ENCODE peak calls at places on chromosome 17, in ten cellular contexts. H is tibial nerve; S is esophagus squamous epithelium; A is fibroblast of villous mesenchyme; E is left ventricle myocardium inferior; R is AG10803; X is ovary; Y is transverse colon; O is CD8-positive, alpha-beta T cell; M is choroid plexus epithelial cell. I is an unnamed sample.

GRCh38 chr17:74502866-74503265 is 28.4 kb downstream of the CD300LB start:
- DNase-seq in H (no peak), S (no peak), A (no peak), E (no peak), R (no peak), X (no peak), Y (no peak), O (no peak), M (no peak), I (no peak)

GRCh38 chr17:10292057-10292931 is 80.5 kb downstream of the MYH13 start:
- DNase-seq in H (no peak), S (no peak), A (peak; percentile 44), E (peak; percentile 46), R (peak; percentile 91), X (peak; percentile 26), Y (peak; percentile 11), O (no peak), M (no peak), I (peak; percentile 73)

GRCh38 chr17:61567045-61567802 is 23.8 kb downstream of the NACA2 start:
- DNase-seq in H (no peak), S (no peak), A (no peak), E (no peak), R (no peak), X (no peak), Y (no peak), O (no peak), M (no peak), I (no peak)

GRCh38 chr17:57784226-57784895 is 39.3 kb upstream of the CCDC182 start:
- DNase-seq in H (no peak), S (no peak), A (no peak), E (no peak), R (no peak), X (no peak), Y (no peak), O (no peak), M (no peak), I (no peak)

GRCh38 chr17:49832840-49833599 is 14.8 kb downstream of the TAC4 start:
- DNase-seq in H (no peak), S (no peak), A (peak; percentile 26), E (no peak), R (no peak), X (no peak), Y (no peak), O (no peak), M (no peak), I (no peak)

GRCh38 chr17:413016-413350 is 60.4 kb upstream of the RPH3AL start:
- DNase-seq in H (no peak), S (no peak), A (no peak), E (no peak), R (no peak), X (no peak), Y (no peak), O (no peak), M (no peak), I (no peak)

GRCh38 chr17:59423137-59423703 is 91.8 kb downstream of the YPEL2 start:
- DNase-seq in H (no peak), S (no peak), A (peak; percentile 70), E (peak; percentile 24), R (peak; percentile 72), X (no peak), Y (no peak), O (no peak), M (peak; percentile 78), I (peak; percentile 96)

GRCh38 chr17:2380225-2380922 is 20.5 kb downstream of the MNT start:
- DNase-seq in H (no peak), S (no peak), A (no peak), E (no peak), R (peak; percentile 33), X (no peak), Y (no peak), O (no peak), M (no peak), I (no peak)

GRCh38 chr17:58105093-58105492 is 21.9 kb downstream of the DYNLL2 start:
- DNase-seq in H (no peak), S (no peak), A (no peak), E (no peak), R (no peak), X (no peak), Y (no peak), O (no peak), M (no peak), I (no peak)

GRCh38 chr17:49045376-49045775 is 48.2 kb downstream of the IGF2BP1 start:
- DNase-seq in H (no peak), S (no peak), A (no peak), E (no peak), R (no peak), X (no peak), Y (no peak), O (no peak), M (no peak), I (no peak)

GRCh38 chr17:29368926-29369325 is 21.2 kb upstream of the TAOK1 start:
- DNase-seq in H (no peak), S (no peak), A (no peak), E (peak; percentile 46), R (no peak), X (no peak), Y (no peak), O (no peak), M (no peak), I (no peak)

GRCh38 chr17:18017958-18018357 is 21.0 kb downstream of the ATPAF2 start:
- DNase-seq in H (no peak), S (no peak), A (peak; percentile 68), E (no peak), R (no peak), X (no peak), Y (no peak), O (no peak), M (peak; percentile 64), I (peak; percentile 83)
- H3K4me3 ChIP-seq in H (no peak overlapping the region), S (no peak overlapping the region), A (no peak overlapping the region), E (no peak overlapping the region), R (no peak overlapping the region), X (no peak overlapping the region), Y (no peak overlapping the region), O (no peak overlapping the region), M (no peak overlapping the region), I (no peak overlapping the region)

GRCh38 chr17:81712468-81713003 is 452 bp downstream of the SLC25A10 start:
- DNase-seq in H (no peak), S (no peak), A (no peak), E (no peak), R (peak; percentile 22), X (no peak), Y (peak; percentile 46), O (no peak), M (peak; percentile 19), I (no peak)
- TF ChIP-seq CTCF in H (no peak), S (peak; percentile 13), A (peak; percentile 2), E (no peak), R (peak; percentile 9), X (no peak), Y (no peak), O (no peak), M (no peak), I (no peak)

GRCh38 chr17:38885728-38886642 is 16.1 kb downstream of the LASP1 start:
- DNase-seq in H (no peak), S (no peak), A (no peak), E (no peak), R (no peak), X (no peak), Y (no peak), O (no peak), M (peak; percentile 77), I (peak; percentile 39)

GRCh38 chr17:38885044-38885727 is 15.3 kb downstream of the LASP1 start:
- DNase-seq in H (no peak), S (no peak), A (no peak), E (no peak), R (no peak), X (no peak), Y (peak; percentile 55), O (no peak), M (no peak), I (no peak)

GRCh38 chr17:38879878-38880727 is 10.2 kb downstream of the LASP1 start:
- DNase-seq in H (no peak), S (no peak), A (peak; percentile 72), E (no peak), R (peak; percentile 85), X (peak; percentile 64), Y (peak; percentile 41), O (no peak), M (peak; percentile 77), I (peak; percentile 90)

GRCh38 chr17:38883592-38884526 is 14.0 kb downstream of the LASP1 start:
- DNase-seq in H (no peak), S (no peak), A (no peak), E (no peak), R (no peak), X (no peak), Y (no peak), O (no peak), M (peak; percentile 51), I (no peak)

DNA sequence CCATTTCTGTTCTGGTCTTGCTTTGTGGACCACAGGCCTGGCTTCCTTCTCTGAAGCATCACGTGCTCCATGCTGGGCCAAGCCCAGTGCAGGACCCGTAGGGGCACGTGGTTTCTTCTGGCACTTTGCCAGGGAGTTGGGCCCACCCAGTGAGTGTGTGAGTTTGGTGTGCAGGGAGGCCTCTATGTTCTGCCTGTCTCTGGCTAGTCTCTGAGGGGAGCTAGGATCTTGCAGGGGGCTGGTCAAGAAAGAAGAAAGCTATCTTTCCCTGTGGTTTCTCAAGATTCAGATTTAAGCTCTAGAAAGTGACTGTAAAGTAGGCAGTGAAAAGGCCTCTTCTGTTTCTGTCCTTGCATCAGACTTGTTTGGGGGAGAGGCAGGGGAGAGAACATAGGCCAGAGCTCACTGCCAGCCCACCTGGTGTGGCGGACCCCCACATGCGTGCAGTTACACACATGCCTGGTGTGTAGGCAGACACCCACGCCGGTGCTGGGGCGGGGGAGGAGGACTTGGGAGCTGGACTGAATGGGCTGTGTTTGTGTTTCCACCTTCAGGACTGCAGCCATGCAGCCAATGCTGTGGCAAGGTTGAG is 11.8 kb downstream of the LASP1 start:
- DNase-seq in H (peak; percentile 62), S (no peak), A (peak; percentile 95), E (peak; percentile 67), R (peak; percentile 40), X (peak; percentile 85), Y (peak; percentile 60), O (no peak), M (peak; percentile 95), I (peak; percentile 90)
- H3K4me3 ChIP-seq in H (peak overlapping the region; percentile 22), S (no peak overlapping the region), A (no peak overlapping the region), E (peak overlapping the region; percentile 27), R (no peak overlapping the region), X (no peak overlapping the region), Y (no peak overlapping the region), O (no peak overlapping the region), M (no peak overlapping the region), I (peak overlapping the region; percentile 10)

DNA sequence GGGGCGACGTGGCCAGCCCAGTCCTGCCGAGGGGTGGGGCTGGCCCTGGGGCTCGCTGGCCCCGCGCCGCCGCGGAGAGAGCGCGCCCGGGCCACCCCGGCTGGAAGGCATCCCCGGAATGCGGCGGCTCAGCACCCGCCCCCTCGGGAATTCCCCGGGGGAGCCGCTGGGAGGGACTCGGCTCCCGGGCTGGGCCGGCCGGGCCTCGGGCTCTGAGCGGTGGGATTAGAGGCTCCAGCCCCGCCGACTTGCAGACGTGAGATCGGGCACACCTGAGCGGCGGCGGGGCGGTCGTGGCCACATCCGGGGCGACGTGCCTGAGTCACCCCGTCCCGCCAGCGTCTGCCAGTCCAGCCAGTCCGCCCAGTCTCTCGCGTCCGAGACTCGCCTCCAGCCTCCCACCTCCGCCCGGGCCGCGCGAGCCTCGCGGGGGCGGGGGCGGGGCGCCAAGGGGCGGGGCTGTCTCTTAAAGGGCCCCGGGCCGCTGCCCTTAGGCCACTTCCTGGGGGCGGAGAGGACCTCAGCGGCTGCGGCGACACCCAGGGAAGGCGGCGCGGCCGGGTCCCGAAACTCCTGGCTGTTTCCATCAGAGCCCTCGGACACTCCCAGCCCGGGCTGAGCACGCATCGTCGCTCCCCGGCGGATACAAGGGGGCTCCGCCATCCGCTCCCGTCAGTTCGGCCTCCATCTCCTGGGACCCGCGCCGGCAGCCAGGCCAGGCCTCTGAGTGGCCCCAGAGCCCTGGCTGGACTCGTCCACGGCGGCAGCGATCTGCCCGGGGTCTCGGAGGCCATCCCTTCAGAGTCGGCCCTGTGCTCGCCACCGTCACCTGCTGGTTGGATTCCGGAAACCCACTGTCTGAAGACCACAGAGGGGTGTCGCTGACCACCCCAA is at the start of gene KCTD11:
- DNase-seq in H (peak; percentile 88), S (no peak), A (peak; percentile 90), E (peak; percentile 94), R (peak; percentile 92), X (peak; percentile 92), Y (peak; percentile 95), O (peak; percentile 68), M (peak; percentile 90), I (peak; percentile 87)
- TF ChIP-seq CTCF in H (peak; percentile 27), S (peak; percentile 27), A (peak; percentile 47), E (peak; percentile 70), R (peak; percentile 64), X (peak; percentile 67), Y (peak; percentile 58), O (peak; percentile 20), M (peak; percentile 72), I (peak; percentile 75)

I was measured in fibroblast of the aortic adventitia.